ENCODE peak calls at places on chromosomes 16 and 17, in eight cellular contexts. N, V, H, L, G, B, P and T are unnamed samples.

GRCh38 chr17:69473801-69474170 is 59.3 kb downstream of the MAP2K6 start:
- DNase-seq in N (peak; percentile 49), V (no peak), H (no peak), L (peak; percentile 18), G (peak; percentile 2), B (no peak), P (no peak), T (no peak)

GRCh38 chr16:21685034-21685455 is 21.3 kb downstream of the OTOA start:
- DNase-seq in N (no peak), V (no peak), H (no peak), L (no peak), G (peak; percentile 3), B (peak; percentile 25), P (no peak), T (no peak)

GRCh38 chr16:30053376-30054015 is 12.1 kb upstream of the ALDOA start:
- DNase-seq in N (peak; percentile 34), V (no peak), H (peak; percentile 47), L (no peak), G (peak; percentile 72), B (peak; percentile 68), P (peak; percentile 64), T (peak; percentile 20)

GRCh38 chr16:27529962-27530361 is 19.8 kb downstream of the GTF3C1 start:
- DNase-seq in N (peak; percentile 58), V (no peak), H (no peak), L (peak; percentile 39), G (no peak), B (no peak), P (no peak), T (no peak)

GRCh38 chr16:56950881-56951771 is 10.6 kb upstream of the CETP start:
- DNase-seq in N (peak; percentile 53), V (peak; percentile 5), H (peak; percentile 58), L (no peak), G (peak; percentile 66), B (peak; percentile 76), P (peak; percentile 33), T (peak; percentile 92)

GRCh38 chr16:47657977-47658376 is 196.8 kb downstream of the PHKB start:
- DNase-seq in N (no peak), V (no peak), H (no peak), L (no peak), G (no peak), B (no peak), P (no peak), T (no peak)

GRCh38 chr16:83937267-83937666 is 15.8 kb upstream of the OSGIN1 start:
- DNase-seq in N (no peak), V (no peak), H (no peak), L (no peak), G (no peak), B (no peak), P (no peak), T (no peak)

GRCh38 chr16:86477642-86478041 is 32.7 kb upstream of the FOXF1 start:
- DNase-seq in N (peak; percentile 82), V (no peak), H (no peak), L (no peak), G (peak; percentile 25), B (no peak), P (no peak), T (no peak)

GRCh38 chr16:50354629-50355456 is 13.9 kb downstream of the BRD7 start:
- DNase-seq in N (no peak), V (no peak), H (peak; percentile 21), L (no peak), G (peak; percentile 44), B (peak; percentile 45), P (no peak), T (peak; percentile 48)

GRCh38 chr17:38885728-38886642 is 16.1 kb downstream of the LASP1 start:
- DNase-seq in N (peak; percentile 75), V (no peak), H (no peak), L (no peak), G (no peak), B (no peak), P (no peak), T (no peak)

GRCh38 chr17:67150826-67151225 is 94.2 kb downstream of the HELZ start:
- DNase-seq in N (peak; percentile 21), V (no peak), H (no peak), L (no peak), G (no peak), B (no peak), P (no peak), T (no peak)

GRCh38 chr16:17211797-17212196 is 259.0 kb downstream of the XYLT1 start:
- DNase-seq in N (no peak), V (no peak), H (no peak), L (no peak), G (no peak), B (peak; percentile 36), P (no peak), T (peak; percentile 77)

GRCh38 chr16:53456625-53457024 is 22.4 kb downstream of the RBL2 start:
- DNase-seq in N (no peak), V (no peak), H (peak; percentile 71), L (no peak), G (no peak), B (peak; percentile 41), P (no peak), T (no peak)

GRCh38 chr17:29909604-29910003 is 20.4 kb downstream of the SSH2 start:
- DNase-seq in N (peak; percentile 42), V (no peak), H (no peak), L (no peak), G (no peak), B (no peak), P (no peak), T (no peak)

GRCh38 chr17:61205406-61205805 is 194.2 kb upstream of the TBX2 start:
- DNase-seq in N (no peak), V (no peak), H (no peak), L (no peak), G (no peak), B (no peak), P (no peak), T (no peak)

GRCh38 chr17:21285164-21286065 is 904 bp downstream of the MAP2K3 start:
- DNase-seq in N (peak; percentile 44), V (no peak), H (peak; percentile 55), L (no peak), G (peak; percentile 79), B (peak; percentile 31), P (peak; percentile 32), T (no peak)

GRCh38 chr17:43018008-43018853 is 4.0 kb downstream of the VAT1 start:
- DNase-seq in N (no peak), V (no peak), H (no peak), L (no peak), G (no peak), B (peak; percentile 44), P (no peak), T (peak; percentile 69)

GRCh38 chr16:66429290-66429962 is 2.3 kb downstream of the BEAN1 start:
- DNase-seq in N (no peak), V (no peak), H (no peak), L (no peak), G (no peak), B (no peak), P (no peak), T (no peak)

GRCh38 chr17:68314916-68315535 is 23.7 kb downstream of the ARSG start:
- DNase-seq in N (peak; percentile 30), V (no peak), H (peak; percentile 9), L (no peak), G (peak; percentile 24), B (peak; percentile 37), P (peak; percentile 45), T (no peak)

GRCh38 chr17:77727216-77727615 is 231.3 kb upstream of the TNRC6C start:
- DNase-seq in N (no peak), V (no peak), H (no peak), L (no peak), G (no peak), B (no peak), P (no peak), T (no peak)

GRCh38 chr17:40542562-40543411 is 22.5 kb downstream of the CCR7 start:
- DNase-seq in N (peak; percentile 98), V (peak; percentile 78), H (no peak), L (peak; percentile 84), G (peak; percentile 99), B (no peak), P (no peak), T (no peak)

GRCh38 chr17:77107506-77108433 is 33.0 kb upstream of the SEC14L1 start:
- DNase-seq in N (peak; percentile 51), V (no peak), H (no peak), L (no peak), G (peak; percentile 66), B (no peak), P (no peak), T (peak; percentile 66)

GRCh38 chr17:20955437-20956323 is 87.1 kb downstream of the USP22 start:
- DNase-seq in N (peak; percentile 63), V (no peak), H (peak; percentile 34), L (no peak), G (peak; percentile 74), B (no peak), P (no peak), T (no peak)

GRCh38 chr16:86118467-86119307 is 219.7 kb downstream of the IRF8 start:
- DNase-seq in N (no peak), V (no peak), H (no peak), L (no peak), G (no peak), B (no peak), P (no peak), T (no peak)

GRCh38 chr17:83069571-83069906 is 9.9 kb upstream of the METRNL start:
- DNase-seq in N (no peak), V (no peak), H (no peak), L (no peak), G (no peak), B (no peak), P (no peak), T (no peak)

GRCh38 chr17:32623196-32623595 is 136.4 kb downstream of the CDK5R1 start:
- DNase-seq in N (no peak), V (no peak), H (no peak), L (no peak), G (no peak), B (no peak), P (no peak), T (no peak)

GRCh38 chr17:4490637-4491061 is 8.0 kb upstream of the SPNS2 start:
- DNase-seq in N (no peak), V (no peak), H (no peak), L (no peak), G (no peak), B (no peak), P (peak; percentile 65), T (no peak)

GRCh38 chr17:79340771-79341528 is 266.3 kb downstream of the ENGASE start:
- DNase-seq in N (no peak), V (no peak), H (no peak), L (no peak), G (no peak), B (no peak), P (no peak), T (peak; percentile 93)

GRCh38 chr16:20944861-20945390 is 44.4 kb downstream of the LYRM1 start:
- DNase-seq in N (peak; percentile 8), V (no peak), H (peak; percentile 94), L (no peak), G (peak; percentile 43), B (peak; percentile 50), P (no peak), T (peak; percentile 83)

GRCh38 chr17:77096570-77097214 is 44.1 kb upstream of the SEC14L1 start:
- DNase-seq in N (peak; percentile 69), V (peak; percentile 7), H (peak; percentile 63), L (peak; percentile 18), G (peak; percentile 84), B (peak; percentile 45), P (no peak), T (peak; percentile 66)

GRCh38 chr16:12170103-12171025 is 193.8 kb downstream of the SNX29 start:
- DNase-seq in N (peak; percentile 17), V (no peak), H (no peak), L (no peak), G (peak; percentile 44), B (no peak), P (no peak), T (no peak)

GRCh38 chr17:30273373-30273772 is 18.4 kb downstream of the BLMH start:
- DNase-seq in N (peak; percentile 77), V (no peak), H (no peak), L (no peak), G (peak; percentile 20), B (peak; percentile 16), P (no peak), T (no peak)

GRCh38 chr16:3665508-3665907 is 11.0 kb downstream of the DNASE1 start:
- DNase-seq in N (no peak), V (no peak), H (no peak), L (no peak), G (no peak), B (no peak), P (no peak), T (no peak)